ENCODE peak calls at places on chromosomes 11 and 22, in ten cellular contexts. W is astrocyte; B is right lobe of liver; Q is ovary; K is HL-60; O is CD8-positive, alpha-beta T cell; U is tibial nerve; P is fibroblast of lung; R is AG04450; A is cardiac fibroblast. T is an unnamed sample.

GRCh38 chr11:128621491-128622136 is 34.3 kb upstream of the ETS1 start:
- DNase-seq in W (peak; percentile 71), B (no peak), Q (no peak), K (no peak), O (no peak), U (no peak), P (peak; percentile 78), R (peak; percentile 83), A (peak; percentile 99), T (no peak)

GRCh38 chr22:31646186-31647019 is 15.6 kb downstream of the PISD start:
- DNase-seq in W (peak; percentile 99), B (no peak), Q (no peak), K (no peak), O (no peak), U (no peak), P (peak; percentile 99), R (peak; percentile 96), A (peak; percentile 97), T (peak; percentile 99)

GRCh38 chr11:37984991-37985390 is 1387.0 kb upstream of the RAG2 start:
- DNase-seq in W (no peak), B (no peak), Q (no peak), K (no peak), O (no peak), U (no peak), P (no peak), R (no peak), A (peak; percentile 30), T (no peak)

GRCh38 chr11:2211113-2211971 is 39.7 kb upstream of the TH start:
- DNase-seq in W (no peak), B (peak; percentile 6), Q (no peak), K (no peak), O (peak; percentile 6), U (no peak), P (no peak), R (no peak), A (no peak), T (no peak)

GRCh38 chr11:134439181-134439580 is 27.1 kb upstream of the B3GAT1 start:
- DNase-seq in W (no peak), B (no peak), Q (no peak), K (no peak), O (no peak), U (no peak), P (no peak), R (no peak), A (no peak), T (no peak)

GRCh38 chr11:100004541-100004940 is 682.5 kb upstream of the ARHGAP42 start:
- DNase-seq in W (no peak), B (no peak), Q (no peak), K (no peak), O (no peak), U (no peak), P (no peak), R (no peak), A (no peak), T (peak; percentile 22)

GRCh38 chr11:1480555-1481482 is 5.8 kb downstream of the MOB2 start:
- DNase-seq in W (no peak), B (peak; percentile 16), Q (peak; percentile 26), K (no peak), O (no peak), U (no peak), P (no peak), R (no peak), A (no peak), T (no peak)

GRCh38 chr11:109062445-109062844 is 359.5 kb upstream of the C11orf87 start:
- DNase-seq in W (peak; percentile 77), B (no peak), Q (no peak), K (no peak), O (no peak), U (no peak), P (peak; percentile 80), R (no peak), A (peak; percentile 45), T (peak; percentile 12)

DNA sequence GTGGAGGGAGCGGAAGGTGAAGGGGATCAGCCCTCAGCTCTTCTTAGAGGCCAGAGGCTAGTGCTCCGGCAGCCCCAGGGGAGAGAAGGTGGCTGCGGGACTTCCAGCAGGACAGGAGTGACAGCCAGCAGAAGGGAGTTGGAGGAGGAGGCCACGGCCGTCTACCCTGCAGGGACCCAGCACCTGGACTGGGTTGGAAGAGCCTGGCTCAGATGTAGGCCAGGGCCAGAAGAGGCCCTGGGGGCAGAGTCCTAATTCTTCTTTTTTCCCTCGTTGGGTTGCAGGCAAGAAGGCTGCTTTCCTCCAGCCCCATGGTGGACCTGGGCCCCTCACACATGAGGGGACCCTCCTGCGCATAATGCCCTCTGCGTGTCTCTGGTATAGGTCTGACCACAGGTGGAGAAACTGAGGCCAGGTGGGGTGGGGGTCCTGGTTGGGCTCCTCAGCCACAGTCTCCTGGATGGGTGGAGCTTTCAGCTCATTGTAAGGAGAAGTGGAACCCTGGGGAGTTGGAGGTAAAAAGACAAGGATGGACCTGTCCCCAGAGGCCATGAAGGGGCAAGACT is 2.3 kb upstream of the MCAM start:
- DNase-seq in W (no peak), B (no peak), Q (peak; percentile 17), K (no peak), O (no peak), U (no peak), P (no peak), R (no peak), A (no peak), T (no peak)
- H3K4me3 ChIP-seq in W (no peak overlapping the region), B (no peak overlapping the region), Q (no peak overlapping the region), K (no peak overlapping the region), O (no peak overlapping the region), U (no peak overlapping the region), P (no peak overlapping the region), R (no peak overlapping the region), A (no peak overlapping the region), T (no peak overlapping the region)

GRCh38 chr11:114180301-114181055 is 115.7 kb upstream of the NNMT start:
- DNase-seq in W (no peak), B (peak; percentile 62), Q (peak; percentile 68), K (no peak), O (no peak), U (no peak), P (no peak), R (no peak), A (no peak), T (no peak)

GRCh38 chr11:114179234-114179941 is 116.8 kb upstream of the NNMT start:
- DNase-seq in W (no peak), B (peak; percentile 60), Q (peak; percentile 71), K (no peak), O (no peak), U (peak; percentile 81), P (no peak), R (no peak), A (peak; percentile 99), T (no peak)

GRCh38 chr11:114176321-114176720 is 116.8 kb downstream of the ZBTB16 start:
- DNase-seq in W (no peak), B (peak; percentile 54), Q (no peak), K (no peak), O (no peak), U (no peak), P (no peak), R (no peak), A (no peak), T (no peak)

GRCh38 chr11:114181195-114181594 is 115.0 kb upstream of the NNMT start:
- DNase-seq in W (no peak), B (no peak), Q (no peak), K (no peak), O (no peak), U (no peak), P (no peak), R (no peak), A (no peak), T (no peak)

DNA sequence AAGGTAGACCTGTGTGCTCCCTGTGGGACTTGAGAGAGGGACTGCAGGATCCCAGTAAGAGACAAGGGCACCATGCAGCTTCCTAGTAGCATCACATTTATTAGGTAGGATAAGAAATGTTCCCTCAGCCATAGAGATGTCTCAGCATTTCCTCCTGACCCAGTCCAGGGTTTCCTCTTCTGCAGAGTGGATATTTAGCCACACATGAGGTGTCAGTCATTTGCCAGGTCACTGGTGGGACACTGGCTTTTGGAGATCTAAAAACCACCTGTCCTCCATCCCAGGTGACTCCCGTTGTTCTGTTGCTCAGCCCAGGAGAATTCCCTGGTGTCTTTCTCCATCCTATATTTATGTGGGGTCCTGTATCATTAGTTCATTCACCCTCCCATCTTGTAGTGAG is 117.5 kb upstream of the NNMT start:
- DNase-seq in W (no peak), B (no peak), Q (no peak), K (no peak), O (no peak), U (no peak), P (no peak), R (no peak), A (no peak), T (no peak)
- H3K4me3 ChIP-seq in W (no peak overlapping the region), B (no peak overlapping the region), Q (no peak overlapping the region), K (no peak overlapping the region), O (no peak overlapping the region), U (no peak overlapping the region), P (no peak overlapping the region), R (no peak overlapping the region), A (no peak overlapping the region), T (no peak overlapping the region)

DNA sequence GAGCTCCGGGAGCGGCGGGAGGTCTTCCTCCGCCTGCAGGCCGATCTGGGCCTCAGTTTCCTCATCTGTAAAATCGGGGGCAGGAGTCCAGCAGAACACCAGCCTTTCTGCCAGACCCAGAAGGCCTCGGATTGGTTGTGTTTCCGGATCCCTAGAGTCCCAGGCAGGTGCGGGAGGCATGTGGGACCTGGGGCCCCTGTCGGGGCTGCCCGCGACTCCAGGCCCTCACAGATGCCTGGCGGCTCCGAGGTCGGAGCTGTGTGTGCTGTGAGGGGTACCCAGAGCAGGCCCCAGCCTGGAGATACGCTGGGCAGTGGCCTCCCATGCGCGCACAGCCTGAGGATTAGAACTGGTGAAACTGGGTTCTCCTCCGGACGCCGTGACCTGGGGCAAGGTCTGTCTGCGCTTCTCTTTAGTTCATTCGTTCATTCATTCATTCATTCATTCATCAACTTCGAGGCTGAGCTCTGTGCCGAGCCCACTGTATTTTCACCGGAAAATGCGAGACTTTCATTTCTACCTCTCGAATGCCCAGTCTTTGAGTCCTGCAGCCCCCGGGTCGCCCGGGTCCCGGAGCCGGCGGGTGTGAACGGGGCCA is 24.6 kb downstream of the FLRT1 start:
- DNase-seq in W (no peak), B (no peak), Q (no peak), K (no peak), O (no peak), U (no peak), P (no peak), R (no peak), A (no peak), T (no peak)
- H3K4me3 ChIP-seq in W (peak overlapping the region; percentile 61), B (no peak overlapping the region), Q (peak overlapping the region; percentile 16), K (no peak overlapping the region), O (peak overlapping the region; percentile 57), U (peak overlapping the region; percentile 42), P (no peak overlapping the region), R (peak overlapping the region; percentile 44), A (peak overlapping the region; percentile 30), T (peak overlapping the region; percentile 55)

GRCh38 chr11:119625206-119625988 is 103.6 kb downstream of the NECTIN1 start:
- DNase-seq in W (no peak), B (no peak), Q (no peak), K (no peak), O (no peak), U (no peak), P (no peak), R (no peak), A (peak; percentile 20), T (no peak)
- H3K4me3 ChIP-seq in W (no peak overlapping the region), B (no peak overlapping the region), Q (no peak overlapping the region), K (no peak overlapping the region), O (no peak overlapping the region), U (no peak overlapping the region), P (no peak overlapping the region), R (no peak overlapping the region), A (no peak overlapping the region), T (no peak overlapping the region)

T was measured in epithelial cell of proximal tubule.